ENCODE peak calls at places on chromosomes 3 and 15, in nine cellular contexts. J, O, R, T, N, Y, X, P and H are unnamed samples.

GRCh38 chr3:180306691-180307090 is 270.0 kb upstream of the PEX5L start:
- DNase-seq in N (peak), O (no peak), T (no peak), J (no peak), R (no peak), Y (peak), X (no peak), P (peak), H (no peak)

GRCh38 chr15:59436774-59437472 is 1.1 kb upstream of the FAM81A start:
- DNase-seq in P (peak), T (no peak), X (no peak), O (no peak), N (peak), Y (peak), R (peak), J (peak), H (peak)

GRCh38 chr15:85005744-85006143 is 24.1 kb downstream of the PDE8A start:
- DNase-seq in N (no peak), Y (no peak), J (no peak), P (no peak), O (no peak), X (no peak), R (no peak), T (no peak), H (no peak)

GRCh38 chr15:75696854-75697259 is 15.8 kb downstream of the CSPG4 start:
- DNase-seq in N (no peak), O (no peak), X (no peak), Y (no peak), R (no peak), T (no peak), J (no peak), P (no peak), H (peak)

GRCh38 chr15:92097473-92098178 is 244.1 kb downstream of the SLCO3A1 start:
- DNase-seq in O (peak), T (peak), X (peak), Y (peak), R (peak), P (peak), N (peak), J (peak), H (peak)

GRCh38 chr3:100902572-100902971 is 90.6 kb downstream of the ABI3BP start:
- DNase-seq in N (peak), P (peak), O (no peak), Y (peak), X (no peak), J (no peak), R (peak), T (no peak), H (no peak)

GRCh38 chr15:91887921-91888373 is 34.4 kb downstream of the SLCO3A1 start:
- DNase-seq in P (no peak), Y (no peak), O (no peak), X (no peak), N (peak), T (no peak), J (no peak), R (no peak), H (no peak)

GRCh38 chr15:48475600-48476395 is 144.6 kb downstream of the DUT start:
- DNase-seq in T (no peak), R (no peak), N (no peak), Y (no peak), O (no peak), J (no peak), X (no peak), P (peak), H (no peak)

GRCh38 chr3:185823280-185824044 is 1.4 kb downstream of the IGF2BP2 start:
- DNase-seq in O (peak), N (no peak), R (peak), J (peak), P (peak), X (peak), Y (peak), T (no peak), H (peak)

GRCh38 chr15:55552926-55553325 is 35.2 kb downstream of the PYGO1 start:
- DNase-seq in T (no peak), Y (peak), N (peak), J (peak), O (no peak), X (no peak), P (peak), R (peak), H (peak)

GRCh38 chr15:39270976-39271375 is 309.9 kb upstream of the THBS1 start:
- DNase-seq in N (peak), R (peak), J (peak), T (no peak), X (no peak), P (peak), Y (peak), O (no peak), H (peak)

GRCh38 chr3:142888099-142888483 is 792 bp downstream of the PCOLCE2 start:
- DNase-seq in J (peak), X (peak), O (peak), P (peak), T (no peak), N (peak), R (peak), Y (peak), H (peak)

GRCh38 chr3:132006605-132007204 is 28.1 kb downstream of the CPNE4 start:
- DNase-seq in X (peak), O (peak), Y (peak), R (peak), J (peak), T (no peak), N (peak), P (peak), H (peak)

GRCh38 chr3:38112378-38112761 is 24.6 kb downstream of the ACAA1 start:
- DNase-seq in Y (no peak), P (no peak), J (no peak), X (no peak), N (no peak), T (no peak), O (no peak), R (no peak), H (no peak)

GRCh38 chr3:120497318-120497717 is 46.5 kb upstream of the FSTL1 start:
- DNase-seq in N (peak), T (no peak), R (peak), X (no peak), J (peak), Y (peak), P (peak), O (no peak), H (peak)

GRCh38 chr3:134378384-134378783 is 4.1 kb upstream of the AMOTL2 start:
- DNase-seq in J (peak), Y (no peak), P (no peak), N (peak), R (peak), X (no peak), T (no peak), O (no peak), H (no peak)